ENCODE peak calls at places on chromosome 1, in four cellular contexts. T is ovary, R is upper lobe of right lung, Q is bronchial epithelial cell. Z is an unnamed sample.

GRCh38 chr1:184276416-184276815 is 110.4 kb upstream of the C1orf21 start:
- DNase-seq in T (no peak), R (no peak), Q (no peak), Z (no peak)

GRCh38 chr1:59146651-59147358 is 150.1 kb upstream of the FGGY start:
- DNase-seq in T (peak), R (peak), Q (no peak), Z (no peak)

GRCh38 chr1:99645699-99646531 is at the start of gene PALMD:
- DNase-seq in T (peak), R (peak), Q (peak), Z (no peak)

GRCh38 chr1:187854457-187854856 is 1025.7 kb downstream of the PLA2G4A start:
- DNase-seq in T (no peak), R (no peak), Q (no peak), Z (no peak)

GRCh38 chr1:164588388-164589341 is 29.7 kb downstream of the PBX1 start:
- DNase-seq in T (peak), R (peak), Q (no peak), Z (no peak)

GRCh38 chr1:202599669-202600431 is 110.4 kb downstream of the SYT2 start:
- DNase-seq in T (peak), R (peak), Q (peak), Z (peak)

GRCh38 chr1:184163674-184164470 is 112.3 kb downstream of the TSEN15 start:
- DNase-seq in T (no peak), R (no peak), Q (peak), Z (no peak)

GRCh38 chr1:32393832-32394140 is 455 bp downstream of the BSDC1 start:
- DNase-seq in T (no peak), R (no peak), Q (peak), Z (no peak)

GRCh38 chr1:213987422-213987875 is 324 bp upstream of the PROX1 start:
- DNase-seq in T (no peak), R (no peak), Q (no peak), Z (no peak)

GRCh38 chr1:152013664-152014237 is 20.1 kb upstream of the S100A10 start:
- DNase-seq in T (no peak), R (no peak), Q (peak), Z (no peak)

GRCh38 chr1:97137862-97138514 is 416.4 kb downstream of the PTBP2 start:
- DNase-seq in T (no peak), R (no peak), Q (peak), Z (peak)

GRCh38 chr1:189211742-189212141 is 1265.9 kb downstream of the BRINP3 start:
- DNase-seq in T (no peak), R (no peak), Q (peak), Z (no peak)

GRCh38 chr1:198096390-198096789 is 60.4 kb upstream of the NEK7 start:
- DNase-seq in T (no peak), R (no peak), Q (no peak), Z (no peak)

GRCh38 chr1:76867342-76868130 is at the start of gene ST6GALNAC5:
- DNase-seq in T (peak), R (peak), Q (no peak), Z (no peak)

GRCh38 chr1:2875677-2876531 is 74.4 kb upstream of the TTC34 start:
- DNase-seq in T (peak), R (no peak), Q (no peak), Z (no peak)

GRCh38 chr1:219333626-219334025 is 159.9 kb downstream of the LYPLAL1 start:
- DNase-seq in T (no peak), R (no peak), Q (peak), Z (no peak)

GRCh38 chr1:58992643-58993042 is 208.8 kb upstream of the JUN start:
- DNase-seq in T (no peak), R (no peak), Q (no peak), Z (no peak)

DNA sequence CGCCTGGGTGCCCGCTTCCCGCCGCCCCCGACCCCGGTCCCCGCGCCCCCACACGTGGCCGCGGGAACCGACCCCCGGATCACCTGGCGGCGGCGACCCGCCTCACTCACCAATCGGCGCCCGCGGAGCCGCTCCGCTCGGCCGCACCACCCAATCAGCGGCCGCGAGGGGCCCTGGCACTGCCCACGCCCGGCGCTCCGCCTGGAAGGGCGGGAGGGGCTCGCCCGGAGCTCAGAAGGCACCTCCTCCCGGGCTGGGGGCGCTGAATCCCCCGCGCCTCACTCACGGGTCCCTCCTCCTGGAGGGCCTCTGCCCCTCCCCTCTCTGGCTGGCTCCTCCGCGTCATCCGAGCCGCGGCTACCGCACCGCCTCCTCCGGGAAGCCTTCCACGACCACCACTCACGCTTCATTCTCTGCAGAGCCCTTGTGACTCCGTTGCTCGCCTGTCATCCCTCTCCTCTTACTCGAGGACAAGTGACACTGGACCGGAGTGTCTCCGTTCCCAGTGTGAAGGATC is 374 bp downstream of the SH2D5 start:
- DNase-seq in T (peak), R (peak), Q (peak), Z (no peak)
- TF ChIP-seq CTCF in T (no peak), R (no peak), Q (no peak), Z (no peak)

GRCh38 chr1:228139931-228140723 is at the start of gene GUK1:
- DNase-seq in T (peak), R (peak), Q (peak), Z (peak)
- TF ChIP-seq CTCF in T (peak), R (peak), Q (peak), Z (no peak)

DNA sequence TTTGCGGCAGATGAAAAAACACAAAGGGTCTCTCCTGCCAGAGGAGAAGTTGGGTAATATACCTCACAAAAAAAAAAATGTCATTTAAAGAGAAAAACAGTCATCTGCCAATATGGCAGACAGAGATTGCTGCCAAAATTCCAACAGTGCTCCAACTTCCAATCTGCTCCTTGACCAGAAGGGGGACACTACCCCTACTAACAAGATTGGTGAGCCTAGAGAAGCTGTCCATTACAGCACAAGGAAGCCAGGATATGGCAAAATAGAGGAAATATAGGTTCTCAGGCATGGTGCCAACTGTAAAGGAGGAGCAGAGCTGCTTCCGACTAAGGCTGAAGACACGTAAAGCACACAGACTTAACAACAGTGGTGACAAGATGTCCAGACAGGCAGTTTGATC is 453.5 kb downstream of the TTLL7 start:
- DNase-seq in T (no peak), R (no peak), Q (no peak), Z (no peak)
- TF ChIP-seq CTCF in T (no peak), R (no peak), Q (no peak), Z (no peak)

GRCh38 chr1:232629250-232630046 is 485 bp downstream of the SIPA1L2 start:
- DNase-seq in T (peak), R (peak), Q (no peak), Z (no peak)

GRCh38 chr1:232627645-232628334 is 2.1 kb downstream of the SIPA1L2 start:
- DNase-seq in T (no peak), R (no peak), Q (peak), Z (no peak)

GRCh38 chr1:232627171-232627570 is 2.8 kb downstream of the SIPA1L2 start:
- DNase-seq in T (no peak), R (no peak), Q (no peak), Z (no peak)

GRCh38 chr1:232630047-232630893 is at the start of gene SIPA1L2:
- DNase-seq in T (peak), R (peak), Q (peak), Z (peak)

DNA sequence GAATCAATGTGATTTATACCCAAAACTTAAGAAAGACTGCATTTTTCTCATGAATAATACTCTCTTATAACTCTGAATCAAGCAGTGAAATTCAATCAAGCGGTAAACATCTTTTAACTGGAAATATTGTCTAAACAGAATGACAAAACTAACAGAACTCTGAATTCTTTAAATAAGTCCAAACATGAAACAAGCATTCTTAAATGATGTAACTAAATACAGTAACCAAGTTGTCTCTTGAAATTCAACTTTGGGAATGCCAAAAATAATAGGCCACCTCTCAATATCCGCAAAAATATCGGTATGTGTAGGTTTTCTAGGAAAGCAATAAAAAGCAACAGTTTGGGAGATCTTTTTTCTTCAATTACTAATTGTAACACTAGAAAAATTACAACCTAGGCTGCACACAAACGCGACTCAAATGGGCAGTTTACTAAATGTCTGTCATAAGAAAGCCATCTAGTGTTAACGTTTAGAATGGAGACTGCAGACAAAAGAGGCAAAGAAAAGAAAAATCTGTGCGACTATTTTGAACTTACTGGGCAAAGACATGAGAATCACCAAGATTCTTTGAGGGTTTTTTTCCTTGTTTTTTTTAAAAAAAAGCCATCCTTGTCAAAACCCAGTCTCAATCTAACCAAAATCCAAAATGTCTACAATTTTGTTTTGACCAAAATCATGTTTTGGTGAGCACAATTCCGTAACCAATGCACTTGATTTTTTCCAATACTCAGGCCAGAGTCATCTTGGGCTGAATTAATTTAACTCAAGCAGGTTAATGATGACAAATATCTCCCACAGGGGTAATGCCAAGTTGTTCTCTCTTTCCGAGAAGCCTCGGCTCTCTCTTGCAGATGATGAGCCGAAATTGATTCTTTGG is 1.4 kb downstream of the SIPA1L2 start:
- DNase-seq in T (no peak), R (no peak), Q (peak), Z (no peak)
- TF ChIP-seq CTCF in T (no peak), R (peak), Q (peak), Z (peak)

GRCh38 chr1:95369985-95370670 is 136.1 kb downstream of the RWDD3 start:
- DNase-seq in T (no peak), R (no peak), Q (no peak), Z (no peak)
- TF ChIP-seq CTCF in T (no peak), R (no peak), Q (no peak), Z (no peak)

GRCh38 chr1:160047116-160047991 is 15.6 kb upstream of the PIGM start:
- DNase-seq in T (no peak), R (no peak), Q (no peak), Z (no peak)

GRCh38 chr1:160045653-160046052 is 13.9 kb upstream of the PIGM start:
- DNase-seq in T (no peak), R (no peak), Q (no peak), Z (no peak)

GRCh38 chr1:160043543-160043942 is 11.8 kb upstream of the PIGM start:
- DNase-seq in T (no peak), R (no peak), Q (no peak), Z (no peak)

GRCh38 chr1:160048335-160048734 is 16.5 kb upstream of the PIGM start:
- DNase-seq in T (no peak), R (no peak), Q (no peak), Z (no peak)

GRCh38 chr1:160046494-160047115 is 14.8 kb upstream of the PIGM start:
- DNase-seq in T (peak), R (no peak), Q (peak), Z (no peak)
- TF ChIP-seq CTCF in T (no peak), R (peak), Q (peak), Z (peak)

Z was measured in AG09319.